ENCODE peak calls at places on chromosomes 3 and 15, in five cellular contexts. C is SK-N-SH; G is non-pigmented ciliary epithelial cell; D is stimulated activated CD8-positive, alpha-beta memory T cell treated with anti-CD3 and anti-CD28 coated beads, Interleukin-15, amount 100 ng/mL, for 4 hours; Q is AG09319. H is an unnamed sample.

GRCh38 chr3:144104146-144104545 is 132.5 kb downstream of the DIPK2A start:
- DNase-seq in C (no peak), G (no peak), D (no peak), Q (no peak), H (peak)

GRCh38 chr15:22903961-22904534 is 65.6 kb downstream of the NIPA2 start:
- DNase-seq in C (no peak), G (no peak), D (no peak), Q (no peak), H (no peak)

GRCh38 chr3:11548721-11549131 is 95.0 kb downstream of the VGLL4 start:
- DNase-seq in C (no peak), G (peak), D (no peak), Q (no peak), H (no peak)

GRCh38 chr3:58693929-58694850 is 27.6 kb upstream of the FAM3D start:
- DNase-seq in C (no peak), G (no peak), D (no peak), Q (no peak), H (no peak)

GRCh38 chr15:66047321-66048024 is 178.2 kb downstream of the RAB11A start:
- DNase-seq in C (no peak), G (no peak), D (no peak), Q (no peak), H (peak)

GRCh38 chr15:88981244-88982215 is 68.4 kb upstream of the MFGE8 start:
- DNase-seq in C (no peak), G (no peak), D (no peak), Q (no peak), H (no peak)

GRCh38 chr3:141100112-141100511 is 49.0 kb downstream of the SPSB4 start:
- DNase-seq in C (no peak), G (no peak), D (no peak), Q (no peak), H (no peak)

GRCh38 chr3:184360834-184361531 is 422 bp downstream of the CLCN2 start:
- DNase-seq in C (no peak), G (no peak), D (no peak), Q (no peak), H (peak)

GRCh38 chr3:97138914-97139541 is 324.6 kb downstream of the EPHA6 start:
- DNase-seq in C (no peak), G (no peak), D (no peak), Q (no peak), H (no peak)

GRCh38 chr3:135965129-135965505 is 411 bp upstream of the PPP2R3A start:
- DNase-seq in C (no peak), G (no peak), D (no peak), Q (no peak), H (peak)

GRCh38 chr15:99010743-99011142 is 3.2 kb upstream of the PGPEP1L start:
- DNase-seq in C (no peak), G (no peak), D (no peak), Q (no peak), H (no peak)

GRCh38 chr3:194559530-194559929 is 72.7 kb upstream of the ATP13A3 start:
- DNase-seq in C (no peak), G (no peak), D (no peak), Q (no peak), H (no peak)

GRCh38 chr3:36707623-36708409 is 56.5 kb downstream of the DCLK3 start:
- DNase-seq in C (no peak), G (no peak), D (no peak), Q (no peak), H (no peak)

GRCh38 chr15:48419896-48420295 is 88.7 kb downstream of the DUT start:
- DNase-seq in C (no peak), G (no peak), D (no peak), Q (no peak), H (no peak)

GRCh38 chr3:24363242-24363641 is 131.4 kb downstream of the THRB start:
- DNase-seq in C (no peak), G (no peak), D (no peak), Q (no peak), H (no peak)

GRCh38 chr3:10194328-10195071 is 29.8 kb downstream of the IRAK2 start:
- DNase-seq in C (no peak), G (no peak), D (no peak), Q (no peak), H (no peak)

GRCh38 chr15:85296615-85297402 is 83.6 kb upstream of the AKAP13 start:
- DNase-seq in C (peak), G (peak), D (peak), Q (peak), H (peak)

GRCh38 chr15:75232826-75233503 is 25.2 kb upstream of the GOLGA6C start:
- DNase-seq in C (no peak), G (no peak), D (no peak), Q (no peak), H (no peak)

GRCh38 chr15:25989327-25989726 is 126.2 kb upstream of the ATP10A start:
- DNase-seq in C (no peak), G (no peak), D (no peak), Q (no peak), H (no peak)

GRCh38 chr3:4985330-4986174 is 6.3 kb downstream of the BHLHE40 start:
- DNase-seq in C (no peak), G (no peak), D (no peak), Q (no peak), H (no peak)

GRCh38 chr3:133137042-133137393 is 98.8 kb downstream of the TMEM108 start:
- DNase-seq in C (no peak), G (no peak), D (no peak), Q (no peak), H (no peak)

GRCh38 chr3:30982676-30983075 is 88.2 kb upstream of the GADL1 start:
- DNase-seq in C (no peak), G (no peak), D (no peak), Q (no peak), H (no peak)

GRCh38 chr15:77004189-77004588 is 9.3 kb downstream of the PSTPIP1 start:
- DNase-seq in C (no peak), G (no peak), D (no peak), Q (no peak), H (no peak)

GRCh38 chr3:146781606-146782005 is 176.5 kb upstream of the PLSCR5 start:
- DNase-seq in C (no peak), G (no peak), D (no peak), Q (no peak), H (no peak)

GRCh38 chr3:53227993-53228885 is 27.6 kb downstream of the TKT start:
- DNase-seq in C (peak), G (no peak), D (no peak), Q (no peak), H (no peak)

GRCh38 chr3:73602171-73602570 is 22.6 kb downstream of the PDZRN3 start:
- DNase-seq in C (no peak), G (no peak), D (no peak), Q (peak), H (no peak)

GRCh38 chr15:35078221-35078915 is 6.7 kb downstream of the NANOGP8 start:
- DNase-seq in C (peak), G (peak), D (no peak), Q (peak), H (peak)

GRCh38 chr15:64373360-64373759 is 7.9 kb downstream of the PCLAF start:
- DNase-seq in C (no peak), G (no peak), D (no peak), Q (no peak), H (no peak)

GRCh38 chr3:76063019-76063418 is 277.7 kb upstream of the ZNF717 start:
- DNase-seq in C (no peak), G (peak), D (no peak), Q (no peak), H (peak)

GRCh38 chr3:146160964-146161724 is at the start of gene PLOD2:
- DNase-seq in C (peak), G (peak), D (no peak), Q (peak), H (peak)

GRCh38 chr3:42906085-42906904 is at the start of gene ZNF662:
- DNase-seq in C (peak), G (no peak), D (no peak), Q (no peak), H (peak)

GRCh38 chr15:81126887-81127286 is 7.2 kb upstream of the CFAP161 start:
- DNase-seq in C (no peak), G (no peak), D (no peak), Q (no peak), H (no peak)

GRCh38 chr3:192917258-192917507 is 473 bp downstream of the MB21D2 start:
- DNase-seq in C (no peak), G (no peak), D (no peak), Q (no peak), H (no peak)

GRCh38 chr3:39276746-39277145 is 3.1 kb downstream of the CX3CR1 start:
- DNase-seq in C (no peak), G (no peak), D (no peak), Q (no peak), H (no peak)

GRCh38 chr3:40869939-40870338 is 329.4 kb upstream of the CTNNB1 start:
- DNase-seq in C (no peak), G (no peak), D (no peak), Q (no peak), H (no peak)

GRCh38 chr15:98518823-98519561 is 129.3 kb upstream of the IGF1R start:
- DNase-seq in C (peak), G (peak), D (no peak), Q (peak), H (peak)

GRCh38 chr3:171774516-171774915 is 35.8 kb downstream of the PLD1 start:
- DNase-seq in C (no peak), G (no peak), D (no peak), Q (no peak), H (no peak)

GRCh38 chr3:134544306-134544705 is 58.4 kb downstream of the CEP63 start:
- DNase-seq in C (no peak), G (no peak), D (no peak), Q (no peak), H (no peak)

GRCh38 chr3:183381179-183381578 is 47.2 kb downstream of the MCF2L2 start:
- DNase-seq in C (no peak), G (no peak), D (no peak), Q (peak), H (no peak)

H was measured in retina.